ENCODE peak calls at places on chromosomes 12 and 14, in eight cellular contexts. A is GM12865, Y is bronchial epithelial cell, Q is fibroblast of villous mesenchyme, G is IMR-90, X is AG04450, I is lower lobe of right lung, O is endothelial cell. S is an unnamed sample.

GRCh38 chr14:68146812-68147211 is 327.2 kb downstream of the RAD51B start:
- DNase-seq in Q (peak; percentile 97), A (no peak), X (peak; percentile 88), O (no peak), G (peak; percentile 96), I (no peak), Y (peak; percentile 67), S (no peak)

GRCh38 chr14:100649173-100649519 is 61.9 kb upstream of the BEGAIN start:
- DNase-seq in Q (peak; percentile 75), G (peak; percentile 78), I (no peak), Y (no peak), A (no peak), X (peak; percentile 16), O (no peak), S (no peak)

GRCh38 chr14:99077076-99077843 is 194.7 kb downstream of the BCL11B start:
- DNase-seq in I (no peak), O (no peak), Y (peak; percentile 31), A (no peak), G (no peak), X (no peak), Q (no peak), S (no peak)

GRCh38 chr14:68896132-68896531 is 83.0 kb downstream of the ACTN1 start:
- DNase-seq in A (peak; percentile 18), O (no peak), Q (no peak), G (no peak), Y (no peak), I (peak; percentile 27), X (no peak), S (no peak)

GRCh38 chr12:12734561-12735071 is 17.4 kb downstream of the CDKN1B start:
- DNase-seq in X (no peak), I (no peak), O (no peak), Q (peak; percentile 63), A (no peak), Y (no peak), G (peak; percentile 75), S (no peak)

GRCh38 chr14:41607119-41607785 is 576 bp downstream of the LRFN5 start:
- DNase-seq in A (no peak), I (no peak), O (peak; percentile 9), Q (peak; percentile 32), Y (no peak), X (no peak), G (no peak), S (peak; percentile 27)

GRCh38 chr12:89213747-89214146 is 138.6 kb downstream of the DUSP6 start:
- DNase-seq in X (no peak), I (no peak), G (no peak), Q (no peak), O (no peak), A (no peak), Y (no peak), S (no peak)

GRCh38 chr12:50043308-50043707 is 14.1 kb upstream of the ASIC1 start:
- DNase-seq in I (no peak), X (no peak), O (no peak), Y (no peak), G (no peak), A (no peak), Q (no peak), S (no peak)

GRCh38 chr12:21615441-21615840 is 10.8 kb upstream of the GYS2 start:
- DNase-seq in O (no peak), X (no peak), G (no peak), I (no peak), Y (peak; percentile 35), Q (no peak), A (no peak), S (no peak)

GRCh38 chr14:69042309-69043006 is 63.4 kb upstream of the ACTN1 start:
- DNase-seq in A (no peak), Q (no peak), O (no peak), G (no peak), X (no peak), I (no peak), Y (no peak), S (no peak)

DNA sequence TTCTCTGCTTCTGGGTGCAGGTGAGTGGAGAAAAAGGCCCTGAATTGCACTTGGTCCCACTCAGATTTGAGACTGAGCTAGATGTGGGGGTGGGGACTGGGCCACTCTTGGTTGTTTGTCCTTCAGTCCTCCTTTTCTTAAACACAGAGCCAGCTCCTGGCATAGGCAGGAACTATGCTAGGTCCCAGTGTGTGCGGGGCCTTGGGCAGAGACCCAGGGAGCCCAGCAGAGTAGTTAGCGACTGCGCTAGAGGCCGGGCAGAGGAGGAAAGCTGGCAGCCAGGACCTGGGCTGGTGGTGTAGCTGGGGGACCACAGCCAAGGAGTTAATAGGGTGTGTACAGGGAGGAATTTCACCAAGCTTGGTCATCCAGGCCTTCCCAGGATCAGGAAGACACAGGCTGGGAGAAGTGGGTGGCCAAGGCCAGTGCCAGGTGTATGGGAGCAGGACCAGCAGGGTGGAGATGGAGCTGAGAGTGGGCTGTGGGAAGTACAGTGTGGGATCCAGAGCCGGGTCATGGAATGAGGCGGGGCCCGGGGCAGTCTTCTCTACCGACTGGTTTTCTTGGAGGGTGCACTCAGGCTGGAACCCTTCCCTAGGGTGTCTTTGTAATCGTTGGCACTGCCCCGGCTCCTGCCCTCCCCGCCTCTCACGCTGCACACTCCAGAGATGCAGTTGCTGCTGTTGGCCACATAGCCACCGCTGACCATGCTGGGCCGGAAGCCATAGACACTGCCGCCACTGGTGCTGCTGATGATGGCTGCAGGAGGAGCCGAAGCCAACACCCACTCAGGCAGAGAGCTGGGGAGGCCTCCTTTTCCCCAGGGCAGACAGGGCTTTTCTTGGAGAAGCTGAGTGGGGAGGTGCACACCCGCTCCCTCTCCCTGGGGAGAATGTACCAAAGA is 8.7 kb downstream of the KRT71 start:
- DNase-seq in G (no peak), A (no peak), Y (peak; percentile 18), X (no peak), Q (no peak), O (no peak), I (no peak), S (no peak)
- TF ChIP-seq CTCF in G (no peak), A (no peak), Y (peak; percentile 28), X (no peak), Q (no peak), O (no peak), I (no peak), S (no peak)

GRCh38 chr12:7583471-7583870 is 79.9 kb upstream of the CD163 start:
- DNase-seq in G (no peak), Y (no peak), Q (no peak), O (no peak), A (no peak), X (no peak), I (no peak), S (no peak)

DNA sequence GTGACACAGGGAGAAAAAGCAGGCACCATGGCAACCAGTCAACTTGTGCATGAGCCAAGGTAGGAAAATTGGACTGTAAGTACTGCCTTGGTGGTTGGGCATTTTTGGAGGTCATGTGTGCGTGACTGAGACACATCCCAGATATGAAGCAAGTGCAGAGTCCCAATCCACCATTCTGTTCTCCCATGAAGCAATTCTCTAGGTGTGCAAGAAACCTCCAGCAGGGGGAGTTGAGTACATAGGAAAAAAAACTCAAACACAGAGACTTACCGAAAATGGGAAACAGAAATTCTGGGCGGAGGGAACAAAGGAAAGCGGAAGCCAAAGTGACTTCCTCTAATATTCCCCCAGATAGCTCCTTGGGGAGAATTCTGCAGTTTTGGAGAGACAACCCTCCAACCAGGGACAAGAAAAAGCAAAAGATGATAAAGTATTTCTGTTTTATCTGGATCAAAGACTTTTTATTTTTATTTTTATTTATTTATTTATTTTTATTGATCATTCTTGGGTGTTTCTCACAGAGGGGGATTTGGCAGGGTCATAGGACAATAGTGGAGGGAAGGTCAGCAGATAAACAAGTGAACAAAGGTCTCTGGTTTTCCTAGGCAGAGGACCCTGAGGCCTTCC is 76.9 kb downstream of the APOBEC1 start:
- DNase-seq in O (peak; percentile 20), A (peak; percentile 64), Y (peak; percentile 35), Q (peak; percentile 53), X (no peak), G (peak; percentile 12), I (no peak), S (peak; percentile 48)
- TF ChIP-seq CTCF in O (peak; percentile 65), A (peak; percentile 50), Y (peak; percentile 52), Q (peak; percentile 69), X (peak; percentile 54), G (peak; percentile 38), I (peak; percentile 60), S (peak; percentile 44)

GRCh38 chr12:68375701-68376469 is 43.7 kb upstream of the MDM1 start:
- DNase-seq in X (no peak), A (no peak), I (no peak), Y (no peak), Q (no peak), O (no peak), G (peak; percentile 51), S (no peak)

GRCh38 chr12:68374315-68374982 is 42.3 kb upstream of the MDM1 start:
- DNase-seq in A (peak; percentile 96), O (no peak), I (no peak), G (no peak), Q (no peak), X (no peak), Y (peak; percentile 89), S (peak; percentile 66)

GRCh38 chr12:68373836-68374314 is 41.7 kb upstream of the MDM1 start:
- DNase-seq in Q (no peak), O (no peak), Y (no peak), X (no peak), G (no peak), I (no peak), A (peak; percentile 60), S (peak; percentile 50)

GRCh38 chr12:68378859-68379628 is 46.9 kb upstream of the MDM1 start:
- DNase-seq in O (no peak), Q (no peak), G (no peak), I (peak; percentile 57), A (no peak), Y (peak; percentile 48), X (no peak), S (no peak)

GRCh38 chr12:68376901-68377300 is 44.7 kb upstream of the MDM1 start:
- DNase-seq in G (no peak), X (no peak), O (no peak), Q (no peak), A (no peak), I (no peak), Y (no peak), S (no peak)
- TF ChIP-seq CTCF in G (no peak), X (no peak), O (no peak), Q (no peak), A (no peak), I (no peak), Y (no peak), S (no peak)

GRCh38 chr12:68410018-68410650 is 78.0 kb upstream of the MDM1 start:
- DNase-seq in A (no peak), G (no peak), Y (no peak), Q (no peak), X (no peak), I (no peak), O (no peak), S (no peak)
- TF ChIP-seq CTCF in A (no peak), G (no peak), Y (no peak), Q (no peak), X (no peak), I (no peak), O (no peak), S (no peak)

GRCh38 chr14:92463141-92463540 is 50.4 kb upstream of the RIN3 start:
- DNase-seq in I (no peak), A (no peak), O (no peak), Y (no peak), G (no peak), Q (no peak), X (no peak), S (no peak)
- TF ChIP-seq CTCF in I (no peak), A (no peak), O (no peak), Y (no peak), G (no peak), Q (no peak), X (no peak), S (no peak)

GRCh38 chr14:77804592-77804991 is 4.7 kb downstream of the ADCK1 start:
- DNase-seq in X (no peak), Q (peak; percentile 12), A (peak; percentile 57), Y (peak; percentile 35), O (peak; percentile 31), I (no peak), G (no peak), S (peak; percentile 59)
- TF ChIP-seq CTCF in X (peak; percentile 1), Q (peak; percentile 49), A (peak; percentile 52), Y (peak; percentile 42), O (peak; percentile 41), I (peak; percentile 11), G (peak; percentile 29), S (peak; percentile 48)